ENCODE peak calls at places on chromosomes 16 and 17, in nine cellular contexts. One of them, this sample, is unnamed.

GRCh38 chr16:68778551-68779231 is 41.6 kb downstream of the CDH1 start:
- DNase-seq in endothelial cell of umbilical vein: no peak
- DNase-seq in NCI-H69: peak
- DNase-seq in psoas muscle: no peak
- DNase-seq in T-helper 1 cell: no peak
- DNase-seq in AG10803: no peak
- DNase-seq in stimulated activated effector memory CD8-positive, alpha-beta T cell treated with anti-CD3 and anti-CD28 coated beads, Interleukin-12 subunit alpha, Interleukin-12 subunit beta, amount 100 ng/mL, for 72 hours: no peak
- DNase-seq in T-helper 2 cell: no peak
- DNase-seq in activated CD4-positive, alpha-beta T cell treated with anti-CD3 and anti-CD28 coated beads, Interleukin-2, amount 50 U/mL, for 1 hour: no peak
- DNase-seq in this sample: no peak

GRCh38 chr16:73057369-73058210 is 9.7 kb upstream of the ZFHX3 start:
- DNase-seq in endothelial cell of umbilical vein: peak
- DNase-seq in NCI-H69: peak
- DNase-seq in psoas muscle: peak
- DNase-seq in T-helper 1 cell: no peak
- DNase-seq in AG10803: no peak
- DNase-seq in stimulated activated effector memory CD8-positive, alpha-beta T cell treated with anti-CD3 and anti-CD28 coated beads, Interleukin-12 subunit alpha, Interleukin-12 subunit beta, amount 100 ng/mL, for 72 hours: no peak
- DNase-seq in T-helper 2 cell: no peak
- DNase-seq in activated CD4-positive, alpha-beta T cell treated with anti-CD3 and anti-CD28 coated beads, Interleukin-2, amount 50 U/mL, for 1 hour: no peak
- DNase-seq in this sample: no peak

GRCh38 chr17:7557825-7558543 is 566 bp upstream of the TNFSF13 start:
- DNase-seq in endothelial cell of umbilical vein: peak
- DNase-seq in NCI-H69: peak
- DNase-seq in psoas muscle: peak
- DNase-seq in T-helper 1 cell: no peak
- DNase-seq in AG10803: peak
- DNase-seq in stimulated activated effector memory CD8-positive, alpha-beta T cell treated with anti-CD3 and anti-CD28 coated beads, Interleukin-12 subunit alpha, Interleukin-12 subunit beta, amount 100 ng/mL, for 72 hours: no peak
- DNase-seq in T-helper 2 cell: no peak
- DNase-seq in activated CD4-positive, alpha-beta T cell treated with anti-CD3 and anti-CD28 coated beads, Interleukin-2, amount 50 U/mL, for 1 hour: no peak
- DNase-seq in this sample: peak

GRCh38 chr16:88649924-88650748 is 717 bp downstream of the CYBA start:
- DNase-seq in endothelial cell of umbilical vein: no peak
- DNase-seq in NCI-H69: peak
- DNase-seq in psoas muscle: no peak
- DNase-seq in T-helper 1 cell: peak
- DNase-seq in AG10803: peak
- DNase-seq in stimulated activated effector memory CD8-positive, alpha-beta T cell treated with anti-CD3 and anti-CD28 coated beads, Interleukin-12 subunit alpha, Interleukin-12 subunit beta, amount 100 ng/mL, for 72 hours: no peak
- DNase-seq in T-helper 2 cell: peak
- DNase-seq in activated CD4-positive, alpha-beta T cell treated with anti-CD3 and anti-CD28 coated beads, Interleukin-2, amount 50 U/mL, for 1 hour: peak
- DNase-seq in this sample: no peak

GRCh38 chr16:14525021-14525420 is 105.0 kb downstream of the PARN start:
- DNase-seq in endothelial cell of umbilical vein: no peak
- DNase-seq in NCI-H69: no peak
- DNase-seq in psoas muscle: no peak
- DNase-seq in T-helper 1 cell: no peak
- DNase-seq in AG10803: no peak
- DNase-seq in stimulated activated effector memory CD8-positive, alpha-beta T cell treated with anti-CD3 and anti-CD28 coated beads, Interleukin-12 subunit alpha, Interleukin-12 subunit beta, amount 100 ng/mL, for 72 hours: no peak
- DNase-seq in T-helper 2 cell: no peak
- DNase-seq in activated CD4-positive, alpha-beta T cell treated with anti-CD3 and anti-CD28 coated beads, Interleukin-2, amount 50 U/mL, for 1 hour: no peak
- DNase-seq in this sample: no peak

GRCh38 chr17:17326275-17326875 is 23.2 kb downstream of the NT5M start:
- DNase-seq in endothelial cell of umbilical vein: no peak
- DNase-seq in NCI-H69: no peak
- DNase-seq in psoas muscle: no peak
- DNase-seq in T-helper 1 cell: no peak
- DNase-seq in AG10803: no peak
- DNase-seq in stimulated activated effector memory CD8-positive, alpha-beta T cell treated with anti-CD3 and anti-CD28 coated beads, Interleukin-12 subunit alpha, Interleukin-12 subunit beta, amount 100 ng/mL, for 72 hours: no peak
- DNase-seq in T-helper 2 cell: no peak
- DNase-seq in activated CD4-positive, alpha-beta T cell treated with anti-CD3 and anti-CD28 coated beads, Interleukin-2, amount 50 U/mL, for 1 hour: no peak
- DNase-seq in this sample: no peak

GRCh38 chr17:67431210-67432015 is 54.3 kb downstream of the PITPNC1 start:
- DNase-seq in endothelial cell of umbilical vein: peak
- DNase-seq in NCI-H69: no peak
- DNase-seq in psoas muscle: no peak
- DNase-seq in T-helper 1 cell: peak
- DNase-seq in AG10803: peak
- DNase-seq in stimulated activated effector memory CD8-positive, alpha-beta T cell treated with anti-CD3 and anti-CD28 coated beads, Interleukin-12 subunit alpha, Interleukin-12 subunit beta, amount 100 ng/mL, for 72 hours: no peak
- DNase-seq in T-helper 2 cell: no peak
- DNase-seq in activated CD4-positive, alpha-beta T cell treated with anti-CD3 and anti-CD28 coated beads, Interleukin-2, amount 50 U/mL, for 1 hour: no peak
- DNase-seq in this sample: no peak

GRCh38 chr17:77287432-77288068 is 146.8 kb downstream of the SEC14L1 start:
- DNase-seq in endothelial cell of umbilical vein: peak
- DNase-seq in NCI-H69: peak
- DNase-seq in psoas muscle: peak
- DNase-seq in T-helper 1 cell: no peak
- DNase-seq in AG10803: peak
- DNase-seq in stimulated activated effector memory CD8-positive, alpha-beta T cell treated with anti-CD3 and anti-CD28 coated beads, Interleukin-12 subunit alpha, Interleukin-12 subunit beta, amount 100 ng/mL, for 72 hours: no peak
- DNase-seq in T-helper 2 cell: no peak
- DNase-seq in activated CD4-positive, alpha-beta T cell treated with anti-CD3 and anti-CD28 coated beads, Interleukin-2, amount 50 U/mL, for 1 hour: no peak
- DNase-seq in this sample: no peak

GRCh38 chr16:2042171-2042570 is 5.5 kb downstream of the NTHL1 start:
- DNase-seq in endothelial cell of umbilical vein: no peak
- DNase-seq in NCI-H69: no peak
- DNase-seq in psoas muscle: no peak
- DNase-seq in T-helper 1 cell: no peak
- DNase-seq in AG10803: no peak
- DNase-seq in stimulated activated effector memory CD8-positive, alpha-beta T cell treated with anti-CD3 and anti-CD28 coated beads, Interleukin-12 subunit alpha, Interleukin-12 subunit beta, amount 100 ng/mL, for 72 hours: no peak
- DNase-seq in T-helper 2 cell: no peak
- DNase-seq in activated CD4-positive, alpha-beta T cell treated with anti-CD3 and anti-CD28 coated beads, Interleukin-2, amount 50 U/mL, for 1 hour: no peak
- DNase-seq in this sample: no peak

GRCh38 chr17:78687125-78687524 is 94.9 kb downstream of the CYTH1 start:
- DNase-seq in endothelial cell of umbilical vein: no peak
- DNase-seq in NCI-H69: no peak
- DNase-seq in psoas muscle: no peak
- DNase-seq in T-helper 1 cell: no peak
- DNase-seq in AG10803: no peak
- DNase-seq in stimulated activated effector memory CD8-positive, alpha-beta T cell treated with anti-CD3 and anti-CD28 coated beads, Interleukin-12 subunit alpha, Interleukin-12 subunit beta, amount 100 ng/mL, for 72 hours: no peak
- DNase-seq in T-helper 2 cell: no peak
- DNase-seq in activated CD4-positive, alpha-beta T cell treated with anti-CD3 and anti-CD28 coated beads, Interleukin-2, amount 50 U/mL, for 1 hour: no peak
- DNase-seq in this sample: no peak

GRCh38 chr17:52027620-52028019 is 130.9 kb downstream of the CA10 start:
- DNase-seq in endothelial cell of umbilical vein: no peak
- DNase-seq in NCI-H69: no peak
- DNase-seq in psoas muscle: no peak
- DNase-seq in T-helper 1 cell: no peak
- DNase-seq in AG10803: peak
- DNase-seq in stimulated activated effector memory CD8-positive, alpha-beta T cell treated with anti-CD3 and anti-CD28 coated beads, Interleukin-12 subunit alpha, Interleukin-12 subunit beta, amount 100 ng/mL, for 72 hours: no peak
- DNase-seq in T-helper 2 cell: no peak
- DNase-seq in activated CD4-positive, alpha-beta T cell treated with anti-CD3 and anti-CD28 coated beads, Interleukin-2, amount 50 U/mL, for 1 hour: no peak
- DNase-seq in this sample: peak

GRCh38 chr17:28910534-28910933 is 7.7 kb upstream of the DHRS13 start:
- DNase-seq in endothelial cell of umbilical vein: no peak
- DNase-seq in NCI-H69: no peak
- DNase-seq in psoas muscle: no peak
- DNase-seq in T-helper 1 cell: no peak
- DNase-seq in AG10803: no peak
- DNase-seq in stimulated activated effector memory CD8-positive, alpha-beta T cell treated with anti-CD3 and anti-CD28 coated beads, Interleukin-12 subunit alpha, Interleukin-12 subunit beta, amount 100 ng/mL, for 72 hours: no peak
- DNase-seq in T-helper 2 cell: no peak
- DNase-seq in activated CD4-positive, alpha-beta T cell treated with anti-CD3 and anti-CD28 coated beads, Interleukin-2, amount 50 U/mL, for 1 hour: no peak
- DNase-seq in this sample: no peak

GRCh38 chr16:88784074-88784855 is 755 bp downstream of the PIEZO1 start:
- DNase-seq in endothelial cell of umbilical vein: peak
- DNase-seq in NCI-H69: peak
- DNase-seq in psoas muscle: peak
- DNase-seq in T-helper 1 cell: no peak
- DNase-seq in AG10803: peak
- DNase-seq in stimulated activated effector memory CD8-positive, alpha-beta T cell treated with anti-CD3 and anti-CD28 coated beads, Interleukin-12 subunit alpha, Interleukin-12 subunit beta, amount 100 ng/mL, for 72 hours: no peak
- DNase-seq in T-helper 2 cell: peak
- DNase-seq in activated CD4-positive, alpha-beta T cell treated with anti-CD3 and anti-CD28 coated beads, Interleukin-2, amount 50 U/mL, for 1 hour: peak
- DNase-seq in this sample: no peak

GRCh38 chr16:30972872-30973271 is 12.1 kb upstream of the HSD3B7 start:
- DNase-seq in endothelial cell of umbilical vein: no peak
- DNase-seq in NCI-H69: no peak
- DNase-seq in psoas muscle: no peak
- DNase-seq in T-helper 1 cell: no peak
- DNase-seq in AG10803: no peak
- DNase-seq in stimulated activated effector memory CD8-positive, alpha-beta T cell treated with anti-CD3 and anti-CD28 coated beads, Interleukin-12 subunit alpha, Interleukin-12 subunit beta, amount 100 ng/mL, for 72 hours: no peak
- DNase-seq in T-helper 2 cell: no peak
- DNase-seq in activated CD4-positive, alpha-beta T cell treated with anti-CD3 and anti-CD28 coated beads, Interleukin-2, amount 50 U/mL, for 1 hour: no peak
- DNase-seq in this sample: no peak

This sample was measured in Ammon's horn.